ENCODE peak calls at places on chromosomes 13 and 19, in eight cellular contexts. One of them, this sample, is unnamed.

GRCh38 chr19:45753548-45753947 is 15.5 kb downstream of the SIX5 start:
- DNase-seq in CD8-positive, alpha-beta T cell: no peak
- DNase-seq in stimulated activated CD8-positive, alpha-beta memory T cell treated with anti-CD3 and anti-CD28 coated beads, Interleukin-15, amount 100 ng/mL, for 24 hours: no peak
- DNase-seq in activated CD8-positive, alpha-beta memory T cell treated with anti-CD3 and anti-CD28 coated beads for 4 hours: no peak
- DNase-seq in GM20000: no peak
- DNase-seq in M059J: no peak
- DNase-seq in T-helper 22 cell: no peak
- DNase-seq in foreskin fibroblast: no peak
- DNase-seq in this sample: no peak

GRCh38 chr19:19269952-19270694 is 3.0 kb downstream of the TM6SF2 start:
- DNase-seq in foreskin fibroblast: no peak
- DNase-seq in GM20000: peak
- DNase-seq in stimulated activated CD8-positive, alpha-beta memory T cell treated with anti-CD3 and anti-CD28 coated beads, Interleukin-15, amount 100 ng/mL, for 24 hours: no peak
- DNase-seq in activated CD8-positive, alpha-beta memory T cell treated with anti-CD3 and anti-CD28 coated beads for 4 hours: no peak
- DNase-seq in T-helper 22 cell: no peak
- DNase-seq in CD8-positive, alpha-beta T cell: no peak
- DNase-seq in M059J: no peak
- DNase-seq in this sample: no peak

GRCh38 chr13:114148521-114148855 is 16.1 kb upstream of the RASA3 start:
- DNase-seq in activated CD8-positive, alpha-beta memory T cell treated with anti-CD3 and anti-CD28 coated beads for 4 hours: peak
- DNase-seq in M059J: no peak
- DNase-seq in foreskin fibroblast: no peak
- DNase-seq in T-helper 22 cell: peak
- DNase-seq in CD8-positive, alpha-beta T cell: peak
- DNase-seq in stimulated activated CD8-positive, alpha-beta memory T cell treated with anti-CD3 and anti-CD28 coated beads, Interleukin-15, amount 100 ng/mL, for 24 hours: no peak
- DNase-seq in GM20000: peak
- DNase-seq in this sample: no peak

GRCh38 chr19:41785653-41786052 is 10.7 kb upstream of the CEACAM3 start:
- DNase-seq in GM20000: peak
- DNase-seq in M059J: peak
- DNase-seq in stimulated activated CD8-positive, alpha-beta memory T cell treated with anti-CD3 and anti-CD28 coated beads, Interleukin-15, amount 100 ng/mL, for 24 hours: peak
- DNase-seq in CD8-positive, alpha-beta T cell: peak
- DNase-seq in T-helper 22 cell: peak
- DNase-seq in foreskin fibroblast: peak
- DNase-seq in activated CD8-positive, alpha-beta memory T cell treated with anti-CD3 and anti-CD28 coated beads for 4 hours: peak
- DNase-seq in this sample: peak

GRCh38 chr13:23771966-23772365 is 117.2 kb downstream of the MIPEP start:
- DNase-seq in GM20000: no peak
- DNase-seq in M059J: peak
- DNase-seq in activated CD8-positive, alpha-beta memory T cell treated with anti-CD3 and anti-CD28 coated beads for 4 hours: no peak
- DNase-seq in foreskin fibroblast: no peak
- DNase-seq in CD8-positive, alpha-beta T cell: no peak
- DNase-seq in stimulated activated CD8-positive, alpha-beta memory T cell treated with anti-CD3 and anti-CD28 coated beads, Interleukin-15, amount 100 ng/mL, for 24 hours: no peak
- DNase-seq in T-helper 22 cell: no peak
- DNase-seq in this sample: no peak

GRCh38 chr19:16458391-16459128 is 13.2 kb downstream of the EPS15L1 start:
- DNase-seq in stimulated activated CD8-positive, alpha-beta memory T cell treated with anti-CD3 and anti-CD28 coated beads, Interleukin-15, amount 100 ng/mL, for 24 hours: no peak
- DNase-seq in activated CD8-positive, alpha-beta memory T cell treated with anti-CD3 and anti-CD28 coated beads for 4 hours: no peak
- DNase-seq in M059J: no peak
- DNase-seq in CD8-positive, alpha-beta T cell: no peak
- DNase-seq in foreskin fibroblast: no peak
- DNase-seq in T-helper 22 cell: no peak
- DNase-seq in GM20000: no peak
- DNase-seq in this sample: no peak

GRCh38 chr19:4744451-4745170 is 21.0 kb upstream of the DPP9 start:
- DNase-seq in foreskin fibroblast: peak
- DNase-seq in T-helper 22 cell: no peak
- DNase-seq in M059J: peak
- DNase-seq in GM20000: no peak
- DNase-seq in activated CD8-positive, alpha-beta memory T cell treated with anti-CD3 and anti-CD28 coated beads for 4 hours: no peak
- DNase-seq in CD8-positive, alpha-beta T cell: no peak
- DNase-seq in stimulated activated CD8-positive, alpha-beta memory T cell treated with anti-CD3 and anti-CD28 coated beads, Interleukin-15, amount 100 ng/mL, for 24 hours: no peak
- DNase-seq in this sample: no peak

GRCh38 chr19:51147663-51148062 is 5.6 kb downstream of the SIGLEC7 start:
- DNase-seq in foreskin fibroblast: no peak
- DNase-seq in stimulated activated CD8-positive, alpha-beta memory T cell treated with anti-CD3 and anti-CD28 coated beads, Interleukin-15, amount 100 ng/mL, for 24 hours: no peak
- DNase-seq in M059J: no peak
- DNase-seq in GM20000: no peak
- DNase-seq in CD8-positive, alpha-beta T cell: no peak
- DNase-seq in T-helper 22 cell: no peak
- DNase-seq in activated CD8-positive, alpha-beta memory T cell treated with anti-CD3 and anti-CD28 coated beads for 4 hours: no peak
- DNase-seq in this sample: no peak

GRCh38 chr19:53906211-53907192 is 2.6 kb upstream of the CACNG7 start:
- DNase-seq in M059J: no peak
- DNase-seq in CD8-positive, alpha-beta T cell: peak
- DNase-seq in foreskin fibroblast: no peak
- DNase-seq in T-helper 22 cell: no peak
- DNase-seq in stimulated activated CD8-positive, alpha-beta memory T cell treated with anti-CD3 and anti-CD28 coated beads, Interleukin-15, amount 100 ng/mL, for 24 hours: peak
- DNase-seq in GM20000: peak
- DNase-seq in activated CD8-positive, alpha-beta memory T cell treated with anti-CD3 and anti-CD28 coated beads for 4 hours: peak
- DNase-seq in this sample: no peak

GRCh38 chr13:109249780-109250528 is 536.4 kb downstream of the IRS2 start:
- DNase-seq in stimulated activated CD8-positive, alpha-beta memory T cell treated with anti-CD3 and anti-CD28 coated beads, Interleukin-15, amount 100 ng/mL, for 24 hours: no peak
- DNase-seq in M059J: peak
- DNase-seq in GM20000: no peak
- DNase-seq in T-helper 22 cell: no peak
- DNase-seq in CD8-positive, alpha-beta T cell: no peak
- DNase-seq in activated CD8-positive, alpha-beta memory T cell treated with anti-CD3 and anti-CD28 coated beads for 4 hours: no peak
- DNase-seq in foreskin fibroblast: no peak
- DNase-seq in this sample: no peak

GRCh38 chr13:52615817-52616216 is 26.4 kb upstream of the HNRNPA1L2 start:
- DNase-seq in foreskin fibroblast: no peak
- DNase-seq in GM20000: peak
- DNase-seq in activated CD8-positive, alpha-beta memory T cell treated with anti-CD3 and anti-CD28 coated beads for 4 hours: no peak
- DNase-seq in stimulated activated CD8-positive, alpha-beta memory T cell treated with anti-CD3 and anti-CD28 coated beads, Interleukin-15, amount 100 ng/mL, for 24 hours: no peak
- DNase-seq in T-helper 22 cell: no peak
- DNase-seq in M059J: peak
- DNase-seq in CD8-positive, alpha-beta T cell: no peak
- DNase-seq in this sample: no peak

GRCh38 chr19:17248011-17248776 is 2.5 kb upstream of the NR2F6 start:
- DNase-seq in activated CD8-positive, alpha-beta memory T cell treated with anti-CD3 and anti-CD28 coated beads for 4 hours: no peak
- DNase-seq in CD8-positive, alpha-beta T cell: no peak
- DNase-seq in T-helper 22 cell: no peak
- DNase-seq in stimulated activated CD8-positive, alpha-beta memory T cell treated with anti-CD3 and anti-CD28 coated beads, Interleukin-15, amount 100 ng/mL, for 24 hours: no peak
- DNase-seq in M059J: no peak
- DNase-seq in GM20000: no peak
- DNase-seq in foreskin fibroblast: no peak
- DNase-seq in this sample: no peak

GRCh38 chr19:44644391-44645016 is 794 bp downstream of the PVR start:
- DNase-seq in CD8-positive, alpha-beta T cell: no peak
- DNase-seq in stimulated activated CD8-positive, alpha-beta memory T cell treated with anti-CD3 and anti-CD28 coated beads, Interleukin-15, amount 100 ng/mL, for 24 hours: no peak
- DNase-seq in activated CD8-positive, alpha-beta memory T cell treated with anti-CD3 and anti-CD28 coated beads for 4 hours: no peak
- DNase-seq in GM20000: peak
- DNase-seq in foreskin fibroblast: no peak
- DNase-seq in M059J: peak
- DNase-seq in T-helper 22 cell: no peak
- DNase-seq in this sample: no peak

GRCh38 chr19:2282062-2282861 is at the start of gene PEAK3:
- DNase-seq in activated CD8-positive, alpha-beta memory T cell treated with anti-CD3 and anti-CD28 coated beads for 4 hours: no peak
- DNase-seq in stimulated activated CD8-positive, alpha-beta memory T cell treated with anti-CD3 and anti-CD28 coated beads, Interleukin-15, amount 100 ng/mL, for 24 hours: no peak
- DNase-seq in M059J: peak
- DNase-seq in GM20000: peak
- DNase-seq in T-helper 22 cell: no peak
- DNase-seq in CD8-positive, alpha-beta T cell: no peak
- DNase-seq in foreskin fibroblast: no peak
- DNase-seq in this sample: no peak

GRCh38 chr13:24168392-24168750 is 7.9 kb downstream of the SPATA13 start:
- DNase-seq in foreskin fibroblast: no peak
- DNase-seq in CD8-positive, alpha-beta T cell: no peak
- DNase-seq in T-helper 22 cell: no peak
- DNase-seq in M059J: peak
- DNase-seq in activated CD8-positive, alpha-beta memory T cell treated with anti-CD3 and anti-CD28 coated beads for 4 hours: no peak
- DNase-seq in stimulated activated CD8-positive, alpha-beta memory T cell treated with anti-CD3 and anti-CD28 coated beads, Interleukin-15, amount 100 ng/mL, for 24 hours: no peak
- DNase-seq in GM20000: no peak
- DNase-seq in this sample: no peak

GRCh38 chr13:91313103-91313502 is 34.4 kb upstream of the MIR17HG start:
- DNase-seq in stimulated activated CD8-positive, alpha-beta memory T cell treated with anti-CD3 and anti-CD28 coated beads, Interleukin-15, amount 100 ng/mL, for 24 hours: no peak
- DNase-seq in CD8-positive, alpha-beta T cell: no peak
- DNase-seq in GM20000: peak
- DNase-seq in foreskin fibroblast: no peak
- DNase-seq in activated CD8-positive, alpha-beta memory T cell treated with anti-CD3 and anti-CD28 coated beads for 4 hours: no peak
- DNase-seq in T-helper 22 cell: no peak
- DNase-seq in M059J: peak
- DNase-seq in this sample: no peak

GRCh38 chr19:49085020-49085867 is at the start of gene SNRNP70:
- DNase-seq in T-helper 22 cell: peak
- DNase-seq in GM20000: peak
- DNase-seq in activated CD8-positive, alpha-beta memory T cell treated with anti-CD3 and anti-CD28 coated beads for 4 hours: peak
- DNase-seq in M059J: peak
- DNase-seq in stimulated activated CD8-positive, alpha-beta memory T cell treated with anti-CD3 and anti-CD28 coated beads, Interleukin-15, amount 100 ng/mL, for 24 hours: peak
- DNase-seq in foreskin fibroblast: peak
- DNase-seq in CD8-positive, alpha-beta T cell: peak
- DNase-seq in this sample: peak

GRCh38 chr19:29540128-29540527 is 14.3 kb downstream of the VSTM2B start:
- DNase-seq in CD8-positive, alpha-beta T cell: no peak
- DNase-seq in T-helper 22 cell: no peak
- DNase-seq in activated CD8-positive, alpha-beta memory T cell treated with anti-CD3 and anti-CD28 coated beads for 4 hours: no peak
- DNase-seq in M059J: no peak
- DNase-seq in foreskin fibroblast: no peak
- DNase-seq in stimulated activated CD8-positive, alpha-beta memory T cell treated with anti-CD3 and anti-CD28 coated beads, Interleukin-15, amount 100 ng/mL, for 24 hours: no peak
- DNase-seq in GM20000: no peak
- DNase-seq in this sample: no peak

GRCh38 chr19:40633207-40633606 is 32.0 kb downstream of the LTBP4 start:
- DNase-seq in M059J: peak
- DNase-seq in GM20000: peak
- DNase-seq in CD8-positive, alpha-beta T cell: no peak
- DNase-seq in foreskin fibroblast: peak
- DNase-seq in stimulated activated CD8-positive, alpha-beta memory T cell treated with anti-CD3 and anti-CD28 coated beads, Interleukin-15, amount 100 ng/mL, for 24 hours: no peak
- DNase-seq in activated CD8-positive, alpha-beta memory T cell treated with anti-CD3 and anti-CD28 coated beads for 4 hours: no peak
- DNase-seq in T-helper 22 cell: no peak
- DNase-seq in this sample: no peak

GRCh38 chr13:23466144-23467002 is 32.9 kb upstream of the SACS start:
- DNase-seq in GM20000: peak
- DNase-seq in foreskin fibroblast: peak
- DNase-seq in T-helper 22 cell: peak
- DNase-seq in M059J: peak
- DNase-seq in stimulated activated CD8-positive, alpha-beta memory T cell treated with anti-CD3 and anti-CD28 coated beads, Interleukin-15, amount 100 ng/mL, for 24 hours: peak
- DNase-seq in CD8-positive, alpha-beta T cell: peak
- DNase-seq in activated CD8-positive, alpha-beta memory T cell treated with anti-CD3 and anti-CD28 coated beads for 4 hours: peak
- DNase-seq in this sample: peak

GRCh38 chr13:97030705-97031452 is 36.6 kb upstream of the OXGR1 start:
- DNase-seq in CD8-positive, alpha-beta T cell: no peak
- DNase-seq in T-helper 22 cell: no peak
- DNase-seq in stimulated activated CD8-positive, alpha-beta memory T cell treated with anti-CD3 and anti-CD28 coated beads, Interleukin-15, amount 100 ng/mL, for 24 hours: no peak
- DNase-seq in M059J: peak
- DNase-seq in foreskin fibroblast: peak
- DNase-seq in GM20000: peak
- DNase-seq in activated CD8-positive, alpha-beta memory T cell treated with anti-CD3 and anti-CD28 coated beads for 4 hours: no peak
- DNase-seq in this sample: peak

GRCh38 chr19:29587518-29587986 is 18.5 kb upstream of the POP4 start:
- DNase-seq in M059J: peak
- DNase-seq in foreskin fibroblast: peak
- DNase-seq in GM20000: peak
- DNase-seq in stimulated activated CD8-positive, alpha-beta memory T cell treated with anti-CD3 and anti-CD28 coated beads, Interleukin-15, amount 100 ng/mL, for 24 hours: no peak
- DNase-seq in activated CD8-positive, alpha-beta memory T cell treated with anti-CD3 and anti-CD28 coated beads for 4 hours: peak
- DNase-seq in CD8-positive, alpha-beta T cell: peak
- DNase-seq in T-helper 22 cell: peak
- DNase-seq in this sample: no peak

GRCh38 chr13:43986395-43986794 is 106.7 kb downstream of the LACC1 start:
- DNase-seq in activated CD8-positive, alpha-beta memory T cell treated with anti-CD3 and anti-CD28 coated beads for 4 hours: no peak
- DNase-seq in CD8-positive, alpha-beta T cell: no peak
- DNase-seq in GM20000: no peak
- DNase-seq in stimulated activated CD8-positive, alpha-beta memory T cell treated with anti-CD3 and anti-CD28 coated beads, Interleukin-15, amount 100 ng/mL, for 24 hours: no peak
- DNase-seq in foreskin fibroblast: no peak
- DNase-seq in T-helper 22 cell: no peak
- DNase-seq in M059J: no peak
- DNase-seq in this sample: no peak

GRCh38 chr19:6227941-6228325 is 51.8 kb downstream of the MLLT1 start:
- DNase-seq in foreskin fibroblast: no peak
- DNase-seq in GM20000: no peak
- DNase-seq in activated CD8-positive, alpha-beta memory T cell treated with anti-CD3 and anti-CD28 coated beads for 4 hours: no peak
- DNase-seq in T-helper 22 cell: no peak
- DNase-seq in CD8-positive, alpha-beta T cell: no peak
- DNase-seq in stimulated activated CD8-positive, alpha-beta memory T cell treated with anti-CD3 and anti-CD28 coated beads, Interleukin-15, amount 100 ng/mL, for 24 hours: no peak
- DNase-seq in M059J: no peak
- DNase-seq in this sample: no peak

GRCh38 chr13:41970918-41971317 is 10.0 kb upstream of the VWA8 start:
- DNase-seq in M059J: peak
- DNase-seq in stimulated activated CD8-positive, alpha-beta memory T cell treated with anti-CD3 and anti-CD28 coated beads, Interleukin-15, amount 100 ng/mL, for 24 hours: no peak
- DNase-seq in foreskin fibroblast: no peak
- DNase-seq in T-helper 22 cell: no peak
- DNase-seq in GM20000: no peak
- DNase-seq in CD8-positive, alpha-beta T cell: no peak
- DNase-seq in activated CD8-positive, alpha-beta memory T cell treated with anti-CD3 and anti-CD28 coated beads for 4 hours: no peak
- DNase-seq in this sample: no peak

GRCh38 chr13:79560954-79561353 is 80.0 kb downstream of the NDFIP2 start:
- DNase-seq in CD8-positive, alpha-beta T cell: no peak
- DNase-seq in M059J: peak
- DNase-seq in activated CD8-positive, alpha-beta memory T cell treated with anti-CD3 and anti-CD28 coated beads for 4 hours: no peak
- DNase-seq in T-helper 22 cell: no peak
- DNase-seq in GM20000: no peak
- DNase-seq in stimulated activated CD8-positive, alpha-beta memory T cell treated with anti-CD3 and anti-CD28 coated beads, Interleukin-15, amount 100 ng/mL, for 24 hours: no peak
- DNase-seq in foreskin fibroblast: no peak
- DNase-seq in this sample: no peak

This sample was measured in NCI-H1048.